ENCODE peak calls at places on chromosomes 16 and 17, in ten cellular contexts. W, K, R, V, D, H, C, O, J and G are unnamed samples.

GRCh38 chr17:42618442-42619150 is 9.1 kb downstream of the TUBG1 start:
- DNase-seq in W (no peak), K (peak), R (no peak), V (peak), D (no peak), H (no peak), C (peak), O (peak), J (no peak), G (no peak)

GRCh38 chr17:44004761-44005526 is 522 bp downstream of the NAGS start:
- DNase-seq in W (no peak), K (no peak), R (no peak), V (no peak), D (no peak), H (no peak), C (no peak), O (peak), J (no peak), G (peak)

GRCh38 chr16:57609541-57610401 is 18.7 kb upstream of the ADGRG1 start:
- DNase-seq in W (peak), K (no peak), R (peak), V (peak), D (no peak), H (no peak), C (peak), O (no peak), J (no peak), G (no peak)

GRCh38 chr17:73757324-73757942 is 113.2 kb upstream of the SDK2 start:
- DNase-seq in W (no peak), K (no peak), R (no peak), V (no peak), D (no peak), H (no peak), C (no peak), O (no peak), J (no peak), G (no peak)

GRCh38 chr17:44502598-44503079 is 567 bp downstream of the GPATCH8 start:
- DNase-seq in W (no peak), K (peak), R (peak), V (no peak), D (no peak), H (no peak), C (no peak), O (no peak), J (no peak), G (no peak)

GRCh38 chr17:41331606-41332005 is 16.1 kb upstream of the KRTAP17-1 start:
- DNase-seq in W (no peak), K (no peak), R (no peak), V (no peak), D (no peak), H (no peak), C (no peak), O (no peak), J (no peak), G (no peak)

GRCh38 chr17:7336240-7337175 is at the start of gene ACAP1:
- DNase-seq in W (peak), K (no peak), R (no peak), V (no peak), D (no peak), H (no peak), C (peak), O (no peak), J (no peak), G (peak)

GRCh38 chr17:8149419-8150193 is 2.6 kb downstream of the PER1 start:
- DNase-seq in W (no peak), K (no peak), R (no peak), V (no peak), D (no peak), H (peak), C (no peak), O (no peak), J (no peak), G (no peak)

GRCh38 chr17:48718162-48718780 is 4.0 kb downstream of the PRAC1 start:
- DNase-seq in W (no peak), K (no peak), R (no peak), V (no peak), D (no peak), H (no peak), C (no peak), O (no peak), J (no peak), G (peak)

GRCh38 chr16:85310868-85311585 is 198.8 kb upstream of the CIBAR2 start:
- DNase-seq in W (no peak), K (no peak), R (no peak), V (no peak), D (no peak), H (no peak), C (no peak), O (no peak), J (no peak), G (no peak)

GRCh38 chr16:87107221-87107620 is 210.0 kb downstream of the C16orf95 start:
- DNase-seq in W (no peak), K (no peak), R (no peak), V (no peak), D (no peak), H (no peak), C (no peak), O (no peak), J (no peak), G (no peak)

GRCh38 chr17:55426851-55427586 is 5.4 kb upstream of the MMD start:
- DNase-seq in W (no peak), K (no peak), R (peak), V (no peak), D (peak), H (no peak), C (peak), O (no peak), J (no peak), G (no peak)

GRCh38 chr17:68053237-68054030 is 17.9 kb downstream of the KPNA2 start:
- DNase-seq in W (no peak), K (no peak), R (peak), V (peak), D (peak), H (peak), C (no peak), O (no peak), J (peak), G (no peak)

DNA sequence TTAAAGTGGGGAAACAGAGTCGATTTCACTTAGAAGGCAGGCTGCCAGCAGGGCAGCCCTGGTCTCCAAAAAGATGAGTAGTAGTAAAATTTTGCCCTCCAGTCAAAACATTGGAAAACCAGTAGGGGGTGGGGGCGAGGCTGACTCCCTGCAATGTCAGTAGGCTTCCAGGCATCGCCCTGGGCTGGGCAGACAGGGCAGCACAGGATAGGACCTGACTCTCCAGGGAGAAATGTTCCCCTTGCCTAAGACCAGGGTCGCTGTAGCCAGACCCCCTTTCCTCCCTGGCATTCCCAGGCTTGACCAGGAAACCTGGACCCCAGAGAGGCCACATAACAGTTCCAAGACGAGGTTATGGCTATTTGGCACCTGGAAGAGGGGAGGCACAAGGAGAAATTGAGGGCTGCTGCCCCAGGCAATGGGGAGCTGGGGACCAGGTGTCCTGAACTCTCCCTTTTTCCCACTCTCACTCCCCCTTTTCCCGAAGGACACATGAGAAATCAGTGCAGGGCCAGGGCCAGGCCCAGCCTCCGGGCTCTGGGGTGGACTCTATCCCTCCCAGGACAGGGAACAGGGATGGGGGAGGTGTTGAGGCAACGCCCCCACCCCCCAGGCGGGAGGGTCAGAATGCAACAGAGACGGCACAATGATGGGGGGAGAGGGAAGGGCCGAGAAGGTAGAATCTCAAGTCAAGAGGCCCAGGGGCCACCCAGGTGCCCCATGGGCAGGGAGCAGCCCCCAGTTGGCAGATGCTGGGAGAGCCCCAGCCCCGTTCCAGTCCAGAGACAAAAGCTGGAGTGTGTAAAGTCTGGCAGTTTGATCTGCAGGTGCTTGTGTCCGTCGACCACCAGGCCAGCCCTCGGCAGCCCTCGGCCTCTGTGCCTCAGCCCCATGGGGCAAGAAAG is 4.5 kb upstream of the SAMD14 start:
- DNase-seq in W (no peak), K (no peak), R (no peak), V (no peak), D (no peak), H (no peak), C (no peak), O (peak), J (no peak), G (no peak)
- TF ChIP-seq CTCF in W (no peak), K (no peak), R (no peak), V (no peak), D (peak), H (no peak), C (no peak), O (no peak), J (peak), G (no peak)

GRCh38 chr16:79874391-79874790 is 273.9 kb upstream of the MAF start:
- DNase-seq in W (no peak), K (no peak), R (no peak), V (no peak), D (no peak), H (no peak), C (no peak), O (no peak), J (no peak), G (no peak)
- TF ChIP-seq CTCF in W (no peak), K (no peak), R (no peak), V (no peak), D (no peak), H (no peak), C (no peak), O (no peak), J (no peak), G (no peak)

DNA sequence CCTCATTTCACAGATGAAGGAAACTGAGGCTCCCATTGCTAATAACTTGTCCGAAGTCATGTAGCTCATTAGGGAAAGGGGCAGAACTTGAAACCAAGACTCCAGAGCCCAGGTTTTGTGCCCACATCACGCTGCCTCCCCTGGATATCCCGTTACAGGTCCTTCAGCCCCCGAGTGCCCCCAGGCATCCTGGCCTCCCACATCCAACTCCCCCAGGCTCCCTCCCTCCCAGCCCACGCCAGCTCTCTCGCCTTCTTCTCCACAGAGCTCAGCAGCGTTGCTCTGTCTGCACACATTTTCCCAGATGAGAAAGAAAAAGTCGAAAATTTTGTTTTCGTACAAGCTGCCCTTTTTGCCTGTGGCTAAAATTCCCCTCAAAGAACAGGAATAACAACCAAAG is 14.3 kb upstream of the METTL22 start:
- DNase-seq in W (no peak), K (no peak), R (no peak), V (no peak), D (no peak), H (no peak), C (no peak), O (no peak), J (no peak), G (no peak)
- TF ChIP-seq CTCF in W (no peak), K (no peak), R (no peak), V (no peak), D (no peak), H (no peak), C (no peak), O (no peak), J (no peak), G (no peak)

DNA sequence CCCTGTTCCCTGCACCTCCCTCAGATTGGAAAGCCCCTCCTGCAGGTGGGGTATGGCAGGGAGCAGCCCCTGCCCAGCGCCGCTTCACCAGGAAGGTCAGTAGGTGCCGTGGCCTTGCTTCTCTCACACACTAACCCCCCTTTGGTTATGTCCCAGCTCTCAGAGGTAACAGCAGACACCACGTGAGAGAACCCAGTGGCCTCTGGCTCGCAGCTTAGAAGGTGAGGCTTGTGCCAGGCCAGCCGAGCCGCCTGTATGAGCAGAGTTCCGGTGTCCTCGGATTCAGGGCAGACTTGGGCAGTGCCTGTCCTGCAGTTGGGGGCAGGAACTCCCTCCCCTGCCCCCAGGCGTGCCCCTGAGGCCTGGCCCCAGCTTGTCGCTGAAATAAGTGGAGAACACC is 47.1 kb downstream of the PRMT7 start:
- DNase-seq in W (no peak), K (no peak), R (no peak), V (no peak), D (no peak), H (no peak), C (no peak), O (no peak), J (no peak), G (no peak)
- TF ChIP-seq CTCF in W (no peak), K (no peak), R (no peak), V (no peak), D (no peak), H (no peak), C (no peak), O (no peak), J (no peak), G (no peak)